ENCODE peak calls at places on chromosomes 16 and 17, in five cellular contexts. One of them, this sample, is unnamed.

GRCh38 chr17:46841561-46842379 is 9.6 kb upstream of the WNT9B start:
- DNase-seq in fibroblast of lung: no peak
- DNase-seq in lung: no peak
- DNase-seq in left ventricle myocardium inferior: no peak
- DNase-seq in CD8-positive, alpha-beta T cell: no peak
- DNase-seq in this sample: no peak

GRCh38 chr17:12107905-12108304 is 87.2 kb downstream of the MAP2K4 start:
- DNase-seq in fibroblast of lung: peak; percentile 46
- DNase-seq in lung: no peak
- DNase-seq in left ventricle myocardium inferior: no peak
- DNase-seq in CD8-positive, alpha-beta T cell: no peak
- DNase-seq in this sample: peak; percentile 5

GRCh38 chr17:65678534-65678933 is 117.1 kb upstream of the AXIN2 start:
- DNase-seq in fibroblast of lung: no peak
- DNase-seq in lung: no peak
- DNase-seq in left ventricle myocardium inferior: no peak
- DNase-seq in CD8-positive, alpha-beta T cell: no peak
- DNase-seq in this sample: no peak

GRCh38 chr17:19298561-19299213 is 61.5 kb downstream of the EPN2 start:
- DNase-seq in fibroblast of lung: no peak
- DNase-seq in lung: no peak
- DNase-seq in left ventricle myocardium inferior: no peak
- DNase-seq in CD8-positive, alpha-beta T cell: no peak
- DNase-seq in this sample: no peak

GRCh38 chr17:62860962-62861873 is 53.1 kb upstream of the MARCHF10 start:
- DNase-seq in fibroblast of lung: peak; percentile 62
- DNase-seq in lung: no peak
- DNase-seq in left ventricle myocardium inferior: no peak
- DNase-seq in CD8-positive, alpha-beta T cell: no peak
- DNase-seq in this sample: no peak

GRCh38 chr16:89550421-89550988 is 10.0 kb upstream of the RPL13 start:
- DNase-seq in fibroblast of lung: no peak
- DNase-seq in lung: no peak
- DNase-seq in left ventricle myocardium inferior: no peak
- DNase-seq in CD8-positive, alpha-beta T cell: no peak
- DNase-seq in this sample: no peak

GRCh38 chr17:42153919-42154491 is 784 bp downstream of the RAB5C start:
- DNase-seq in fibroblast of lung: peak; percentile 43
- DNase-seq in lung: no peak
- DNase-seq in left ventricle myocardium inferior: no peak
- DNase-seq in CD8-positive, alpha-beta T cell: no peak
- DNase-seq in this sample: no peak

GRCh38 chr17:4751925-4752324 is 12.2 kb upstream of the CXCL16 start:
- DNase-seq in fibroblast of lung: no peak
- DNase-seq in lung: no peak
- DNase-seq in left ventricle myocardium inferior: no peak
- DNase-seq in CD8-positive, alpha-beta T cell: no peak
- DNase-seq in this sample: no peak

GRCh38 chr17:74566132-74566753 is 1.1 kb downstream of the CD300H start:
- DNase-seq in fibroblast of lung: peak; percentile 34
- DNase-seq in lung: no peak
- DNase-seq in left ventricle myocardium inferior: no peak
- DNase-seq in CD8-positive, alpha-beta T cell: no peak
- DNase-seq in this sample: no peak

GRCh38 chr17:39852239-39852638 is 11.9 kb downstream of the IKZF3 start:
- DNase-seq in fibroblast of lung: peak; percentile 19
- DNase-seq in lung: no peak
- DNase-seq in left ventricle myocardium inferior: no peak
- DNase-seq in CD8-positive, alpha-beta T cell: no peak
- DNase-seq in this sample: no peak

GRCh38 chr16:35557731-35558130 is 2098.3 kb downstream of the TP53TG3F start:
- DNase-seq in fibroblast of lung: no peak
- DNase-seq in lung: no peak
- DNase-seq in left ventricle myocardium inferior: no peak
- DNase-seq in CD8-positive, alpha-beta T cell: no peak
- DNase-seq in this sample: no peak

GRCh38 chr16:72999541-73000019 is 48.3 kb downstream of the ZFHX3 start:
- DNase-seq in fibroblast of lung: no peak
- DNase-seq in lung: no peak
- DNase-seq in left ventricle myocardium inferior: no peak
- DNase-seq in CD8-positive, alpha-beta T cell: no peak
- DNase-seq in this sample: no peak

GRCh38 chr16:81526199-81526598 is 81.6 kb downstream of the CMIP start:
- DNase-seq in fibroblast of lung: peak; percentile 67
- DNase-seq in lung: no peak
- DNase-seq in left ventricle myocardium inferior: no peak
- DNase-seq in CD8-positive, alpha-beta T cell: no peak
- DNase-seq in this sample: no peak

GRCh38 chr16:83137326-83137770 is 510.6 kb downstream of the CDH13 start:
- DNase-seq in fibroblast of lung: peak; percentile 94
- DNase-seq in lung: no peak
- DNase-seq in left ventricle myocardium inferior: no peak
- DNase-seq in CD8-positive, alpha-beta T cell: no peak
- DNase-seq in this sample: peak; percentile 92

GRCh38 chr16:26623442-26623841 is 443.3 kb upstream of the C16orf82 start:
- DNase-seq in fibroblast of lung: no peak
- DNase-seq in lung: no peak
- DNase-seq in left ventricle myocardium inferior: no peak
- DNase-seq in CD8-positive, alpha-beta T cell: no peak
- DNase-seq in this sample: no peak

GRCh38 chr17:2571523-2572303 is 21.7 kb upstream of the PAFAH1B1 start:
- DNase-seq in fibroblast of lung: no peak
- DNase-seq in lung: no peak
- DNase-seq in left ventricle myocardium inferior: no peak
- DNase-seq in CD8-positive, alpha-beta T cell: no peak
- DNase-seq in this sample: no peak

GRCh38 chr16:64910351-64910750 is 211.5 kb downstream of the CDH11 start:
- DNase-seq in fibroblast of lung: peak; percentile 96
- DNase-seq in lung: no peak
- DNase-seq in left ventricle myocardium inferior: peak; percentile 57
- DNase-seq in CD8-positive, alpha-beta T cell: no peak
- DNase-seq in this sample: peak; percentile 22

GRCh38 chr17:48102700-48103378 is 1.6 kb upstream of the CBX1 start:
- DNase-seq in fibroblast of lung: no peak
- DNase-seq in lung: no peak
- DNase-seq in left ventricle myocardium inferior: no peak
- DNase-seq in CD8-positive, alpha-beta T cell: peak; percentile 24
- DNase-seq in this sample: no peak

GRCh38 chr16:83475108-83475507 is 332.7 kb upstream of the HSBP1 start:
- DNase-seq in fibroblast of lung: no peak
- DNase-seq in lung: no peak
- DNase-seq in left ventricle myocardium inferior: no peak
- DNase-seq in CD8-positive, alpha-beta T cell: no peak
- DNase-seq in this sample: no peak

GRCh38 chr17:61157246-61157887 is 242.3 kb upstream of the TBX2 start:
- DNase-seq in fibroblast of lung: peak; percentile 71
- DNase-seq in lung: no peak
- DNase-seq in left ventricle myocardium inferior: no peak
- DNase-seq in CD8-positive, alpha-beta T cell: no peak
- DNase-seq in this sample: peak; percentile 29

GRCh38 chr16:56673916-56674315 is 4.3 kb downstream of the MT1H start:
- DNase-seq in fibroblast of lung: peak; percentile 5
- DNase-seq in lung: no peak
- DNase-seq in left ventricle myocardium inferior: no peak
- DNase-seq in CD8-positive, alpha-beta T cell: no peak
- DNase-seq in this sample: no peak

GRCh38 chr16:88459366-88460055 is 6.4 kb downstream of the ZFPM1 start:
- DNase-seq in fibroblast of lung: no peak
- DNase-seq in lung: no peak
- DNase-seq in left ventricle myocardium inferior: no peak
- DNase-seq in CD8-positive, alpha-beta T cell: no peak
- DNase-seq in this sample: no peak

GRCh38 chr16:48385272-48385953 is at the start of gene SIAH1:
- DNase-seq in fibroblast of lung: peak; percentile 70
- DNase-seq in lung: peak; percentile 81
- DNase-seq in left ventricle myocardium inferior: peak; percentile 87
- DNase-seq in CD8-positive, alpha-beta T cell: peak; percentile 83
- DNase-seq in this sample: no peak

GRCh38 chr17:15894258-15894657 is 50.7 kb upstream of the ADORA2B start:
- DNase-seq in fibroblast of lung: no peak
- DNase-seq in lung: no peak
- DNase-seq in left ventricle myocardium inferior: no peak
- DNase-seq in CD8-positive, alpha-beta T cell: no peak
- DNase-seq in this sample: no peak

DNA sequence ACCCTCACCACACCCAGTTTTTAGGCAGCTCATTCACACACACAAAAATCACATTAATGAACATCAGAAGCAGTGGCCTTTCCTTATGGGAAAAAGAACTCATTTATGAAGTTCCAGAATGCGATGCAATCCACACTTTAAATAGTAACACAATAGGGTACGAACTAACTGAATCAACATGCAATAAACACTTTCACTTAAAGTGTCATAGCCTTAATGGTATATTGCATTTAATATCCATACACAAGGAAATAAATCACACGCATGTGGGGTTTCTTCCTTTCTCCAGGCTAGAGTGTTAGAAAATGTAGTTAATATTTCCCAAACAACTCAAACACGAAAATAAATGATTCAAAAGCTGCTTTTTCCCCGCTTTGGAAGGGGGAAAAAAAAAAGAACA is 19.7 kb downstream of the ADCY9 start:
- DNase-seq in fibroblast of lung: no peak
- DNase-seq in lung: no peak
- DNase-seq in left ventricle myocardium inferior: no peak
- DNase-seq in CD8-positive, alpha-beta T cell: no peak
- DNase-seq in this sample: no peak
- H3K4me3 ChIP-seq in fibroblast of lung: no peak overlapping the region
- H3K4me3 ChIP-seq in lung: no peak overlapping the region
- H3K4me3 ChIP-seq in left ventricle myocardium inferior: no peak overlapping the region
- H3K4me3 ChIP-seq in CD8-positive, alpha-beta T cell: no peak overlapping the region
- H3K4me3 ChIP-seq in this sample: no peak overlapping the region

GRCh38 chr16:4475880-4476790 is at the start of gene HMOX2:
- DNase-seq in fibroblast of lung: peak; percentile 85
- DNase-seq in lung: peak; percentile 91
- DNase-seq in left ventricle myocardium inferior: peak; percentile 93
- DNase-seq in CD8-positive, alpha-beta T cell: peak; percentile 86
- DNase-seq in this sample: peak; percentile 47
- TF ChIP-seq CTCF in fibroblast of lung: peak; percentile 38
- TF ChIP-seq CTCF in lung: no peak
- TF ChIP-seq CTCF in left ventricle myocardium inferior: peak; percentile 52
- TF ChIP-seq CTCF in CD8-positive, alpha-beta T cell: no peak
- TF ChIP-seq CTCF in this sample: peak; percentile 54

DNA sequence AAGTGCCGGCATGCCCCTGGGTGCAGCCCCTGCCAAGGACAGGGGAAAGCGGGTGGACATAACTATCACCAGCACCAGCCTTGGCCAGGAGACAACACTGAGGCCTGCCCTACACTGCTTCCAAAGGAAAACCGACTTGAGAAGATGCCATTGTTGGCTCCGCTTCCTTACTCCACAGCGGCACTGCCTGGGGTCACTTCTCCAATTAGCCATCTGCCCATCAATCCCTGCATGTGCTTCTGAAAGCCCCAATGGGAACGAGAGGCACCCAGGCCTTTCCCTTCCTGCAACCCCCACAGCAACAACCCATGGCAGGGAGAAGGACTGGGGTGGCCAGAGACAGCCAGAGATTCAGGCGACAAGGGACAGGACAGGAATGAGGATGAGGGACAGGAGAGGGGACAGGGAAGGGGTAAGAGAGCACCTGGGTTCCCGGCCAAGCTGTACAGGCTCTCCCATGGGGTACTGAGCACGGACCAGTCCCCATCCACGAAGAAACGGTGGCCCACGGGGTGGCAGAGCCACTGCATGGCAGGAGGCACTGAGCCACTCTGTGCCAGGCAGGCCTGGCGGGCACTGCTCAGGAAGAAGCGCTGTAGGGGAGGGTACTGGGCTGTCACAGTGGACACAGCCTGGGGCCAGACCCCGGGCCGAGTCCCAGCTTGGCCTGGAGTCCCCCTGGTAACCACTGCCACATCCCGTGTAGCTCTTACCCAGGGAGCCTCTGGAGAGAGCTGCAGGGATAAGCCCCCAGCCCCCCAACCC is 21.2 kb downstream of the SREBF1 start:
- DNase-seq in fibroblast of lung: no peak
- DNase-seq in lung: no peak
- DNase-seq in left ventricle myocardium inferior: no peak
- DNase-seq in CD8-positive, alpha-beta T cell: no peak
- DNase-seq in this sample: no peak
- H3K4me3 ChIP-seq in fibroblast of lung: no peak overlapping the region
- H3K4me3 ChIP-seq in lung: no peak overlapping the region
- H3K4me3 ChIP-seq in left ventricle myocardium inferior: peak overlapping the region; percentile 18
- H3K4me3 ChIP-seq in CD8-positive, alpha-beta T cell: no peak overlapping the region
- H3K4me3 ChIP-seq in this sample: no peak overlapping the region

DNA sequence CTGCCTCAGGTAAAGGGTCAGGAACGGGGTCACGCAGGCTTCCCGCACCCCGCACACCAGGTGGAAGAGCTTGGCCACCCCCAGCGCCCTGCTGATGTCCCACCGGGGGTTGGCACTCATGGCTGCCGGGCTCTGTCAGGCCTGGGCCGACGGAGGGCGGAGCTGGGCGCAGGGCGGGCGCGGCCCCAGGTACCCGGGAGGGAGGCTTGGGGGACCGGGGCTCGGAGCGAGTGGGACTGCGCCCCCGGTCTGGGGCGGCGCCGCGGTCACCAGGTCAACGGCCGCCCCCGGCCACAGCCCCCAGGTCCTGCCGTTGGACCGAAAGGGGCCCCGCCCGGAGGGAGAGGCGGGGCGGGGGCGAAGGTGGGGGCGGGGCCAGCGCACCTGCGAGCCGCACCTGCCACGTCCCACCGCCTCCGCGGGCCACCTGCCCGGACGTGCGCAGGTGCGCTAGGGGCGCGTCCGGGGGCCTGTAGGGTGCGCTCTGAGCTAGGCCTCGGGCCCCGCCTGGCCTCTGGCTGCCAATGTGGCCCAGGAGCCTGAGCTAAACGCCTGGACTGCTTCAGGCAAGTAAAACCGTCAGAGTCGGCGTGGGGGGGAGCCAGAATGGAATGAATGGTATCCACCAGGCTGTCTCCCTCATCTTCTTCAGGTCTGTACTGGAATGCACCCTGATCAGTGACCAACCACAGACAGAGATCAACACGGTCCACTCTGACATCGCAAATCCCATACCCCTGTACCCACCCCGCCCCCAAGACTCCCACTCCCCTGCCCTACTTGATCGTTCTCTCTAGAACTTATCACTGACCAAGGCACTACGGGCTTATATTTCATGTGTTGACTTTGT is at the start of gene MFSD6L:
- DNase-seq in fibroblast of lung: peak; percentile 16
- DNase-seq in lung: no peak
- DNase-seq in left ventricle myocardium inferior: no peak
- DNase-seq in CD8-positive, alpha-beta T cell: no peak
- DNase-seq in this sample: no peak
- TF ChIP-seq CTCF in fibroblast of lung: no peak
- TF ChIP-seq CTCF in lung: no peak
- TF ChIP-seq CTCF in left ventricle myocardium inferior: peak; percentile 37
- TF ChIP-seq CTCF in CD8-positive, alpha-beta T cell: no peak
- TF ChIP-seq CTCF in this sample: no peak

This sample was measured in astrocyte of the cerebellum.